ENCODE peak calls at places on chromosomes 4 and X, in nine cellular contexts. X is colonic mucosa, Z is spleen, V is neural progenitor cell, Y is tibial nerve, K is uterus, T is upper lobe of left lung, O is HCT116, R is GM23248. D is an unnamed sample.

GRCh38 chr4:124389591-124389990 is 322.9 kb downstream of the ANKRD50 start:
- DNase-seq in X (no peak), Z (no peak), V (no peak), Y (no peak), K (no peak), T (no peak), O (no peak), R (no peak), D (no peak)

GRCh38 chr4:184216436-184217004 is 1.2 kb downstream of the ENPP6 start:
- DNase-seq in X (no peak), Z (no peak), V (no peak), Y (no peak), K (no peak), T (no peak), O (no peak), R (no peak), D (no peak)

GRCh38 chrX:130120746-130121504 is 10.6 kb upstream of the ELF4 start:
- DNase-seq in X (peak), Z (peak), V (peak), Y (peak), K (peak), T (peak), O (no peak), R (peak), D (peak)

GRCh38 chrX:3960952-3961351 is 247.5 kb upstream of the PRKX start:
- DNase-seq in X (no peak), Z (no peak), V (no peak), Y (no peak), K (no peak), T (no peak), O (no peak), R (no peak), D (no peak)

GRCh38 chr4:7186081-7186480 is 6.3 kb upstream of the SORCS2 start:
- DNase-seq in X (no peak), Z (peak), V (peak), Y (peak), K (peak), T (no peak), O (no peak), R (peak), D (no peak)

GRCh38 chr4:164779080-164779479 is 25.1 kb downstream of the SMIM31 start:
- DNase-seq in X (no peak), Z (no peak), V (no peak), Y (no peak), K (no peak), T (no peak), O (no peak), R (peak), D (no peak)

GRCh38 chr4:111618908-111619307 is 526.3 kb upstream of the FAM241A start:
- DNase-seq in X (no peak), Z (no peak), V (no peak), Y (no peak), K (no peak), T (no peak), O (no peak), R (no peak), D (no peak)

GRCh38 chr4:1714303-1715001 is 2.3 kb upstream of the SLBP start:
- DNase-seq in X (no peak), Z (peak), V (no peak), Y (no peak), K (no peak), T (no peak), O (no peak), R (peak), D (no peak)

GRCh38 chr4:1856920-1857699 is 1.2 kb upstream of the LETM1 start:
- DNase-seq in X (peak), Z (no peak), V (peak), Y (no peak), K (peak), T (peak), O (no peak), R (peak), D (no peak)

GRCh38 chrX:9598344-9598743 is 133.5 kb downstream of the TBL1X start:
- DNase-seq in X (no peak), Z (no peak), V (no peak), Y (no peak), K (no peak), T (no peak), O (no peak), R (no peak), D (no peak)

GRCh38 chr4:182265881-182266280 is 22.7 kb downstream of the TENM3 start:
- DNase-seq in X (no peak), Z (no peak), V (no peak), Y (no peak), K (no peak), T (no peak), O (peak), R (no peak), D (no peak)

GRCh38 chr4:150986085-150986484 is 29.0 kb downstream of the LRBA start:
- DNase-seq in X (no peak), Z (no peak), V (no peak), Y (no peak), K (no peak), T (no peak), O (no peak), R (no peak), D (no peak)

GRCh38 chrX:67546496-67547423 is 2.9 kb downstream of the AR start:
- DNase-seq in X (no peak), Z (no peak), V (peak), Y (no peak), K (peak), T (no peak), O (no peak), R (peak), D (no peak)

GRCh38 chrX:67544281-67544680 is 460 bp downstream of the AR start:
- DNase-seq in X (no peak), Z (no peak), V (peak), Y (no peak), K (peak), T (no peak), O (no peak), R (peak), D (no peak)

GRCh38 chrX:67544871-67545771 is 1.3 kb downstream of the AR start:
- DNase-seq in X (no peak), Z (peak), V (peak), Y (no peak), K (peak), T (no peak), O (no peak), R (peak), D (no peak)

GRCh38 chrX:67543818-67544217 is at the start of gene AR:
- DNase-seq in X (peak), Z (peak), V (peak), Y (peak), K (peak), T (peak), O (no peak), R (peak), D (peak)

GRCh38 chrX:67545772-67546495 is 2.1 kb downstream of the AR start:
- DNase-seq in X (no peak), Z (peak), V (peak), Y (no peak), K (peak), T (peak), O (no peak), R (peak), D (peak)
- H3K27ac ChIP-seq in X (no peak), Z (peak), V (no peak), Y (no peak), K (peak), T (no peak), O (no peak), R (no peak), D (no peak)

DNA sequence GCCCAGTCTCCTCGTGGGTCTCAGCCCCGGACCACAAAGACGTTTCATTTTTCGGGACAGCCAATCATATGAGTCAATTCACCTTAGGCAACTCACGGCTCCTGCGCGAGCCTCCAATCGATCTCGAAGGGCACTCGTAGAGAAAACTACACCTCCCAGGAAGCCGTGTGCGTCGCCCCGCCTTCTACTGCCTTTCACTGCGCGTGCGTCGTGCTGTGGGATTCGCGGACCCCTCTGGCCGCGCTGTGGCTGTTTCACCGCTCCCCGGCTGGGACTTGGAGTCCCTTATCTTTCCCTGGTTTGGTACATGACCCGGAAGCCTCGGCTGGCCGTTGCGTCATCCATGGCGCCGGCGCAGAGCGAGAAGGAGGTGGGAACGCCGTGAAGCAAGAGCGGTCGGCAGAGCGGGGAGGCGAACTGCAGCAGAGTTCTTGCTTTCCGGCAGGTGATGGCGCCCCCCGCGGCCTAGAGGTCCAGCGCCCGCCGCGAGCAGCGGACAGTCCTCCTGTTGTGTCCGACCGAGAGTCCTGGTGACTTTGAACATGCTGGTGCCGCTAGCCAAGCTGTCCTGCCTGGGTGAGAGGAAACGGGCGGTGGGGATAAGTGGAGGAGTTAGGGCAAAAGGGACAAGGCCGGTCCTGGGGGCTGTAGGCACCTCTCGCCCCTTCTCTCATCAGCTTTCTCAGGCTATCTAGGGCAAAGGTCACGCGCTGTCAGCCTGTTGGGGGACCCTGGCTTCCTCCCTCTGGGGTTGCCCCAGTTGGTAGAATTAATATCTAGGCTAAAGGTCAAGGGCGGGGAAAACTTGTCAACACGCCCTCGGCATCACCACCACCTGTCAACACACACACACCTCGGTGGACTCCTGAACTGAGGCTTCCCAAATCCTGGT is at the start of gene ETFDH:
- DNase-seq in X (peak), Z (peak), V (peak), Y (peak), K (peak), T (peak), O (peak), R (peak), D (peak)
- H3K27ac ChIP-seq in X (peak), Z (peak), V (peak), Y (peak), K (peak), T (peak), O (peak), R (peak), D (peak)

GRCh38 chr4:105634402-105634801 is 74.1 kb downstream of the INTS12 start:
- DNase-seq in X (no peak), Z (no peak), V (no peak), Y (no peak), K (no peak), T (no peak), O (no peak), R (no peak), D (no peak)

GRCh38 chr4:105632599-105632998 is 75.9 kb downstream of the INTS12 start:
- DNase-seq in X (no peak), Z (no peak), V (peak), Y (no peak), K (no peak), T (no peak), O (no peak), R (no peak), D (no peak)

GRCh38 chr4:105633241-105633640 is 75.2 kb downstream of the INTS12 start:
- DNase-seq in X (no peak), Z (no peak), V (no peak), Y (no peak), K (no peak), T (no peak), O (no peak), R (no peak), D (no peak)

GRCh38 chr4:105641876-105642275 is 66.6 kb downstream of the INTS12 start:
- DNase-seq in X (no peak), Z (no peak), V (no peak), Y (no peak), K (no peak), T (no peak), O (no peak), R (no peak), D (no peak)

DNA sequence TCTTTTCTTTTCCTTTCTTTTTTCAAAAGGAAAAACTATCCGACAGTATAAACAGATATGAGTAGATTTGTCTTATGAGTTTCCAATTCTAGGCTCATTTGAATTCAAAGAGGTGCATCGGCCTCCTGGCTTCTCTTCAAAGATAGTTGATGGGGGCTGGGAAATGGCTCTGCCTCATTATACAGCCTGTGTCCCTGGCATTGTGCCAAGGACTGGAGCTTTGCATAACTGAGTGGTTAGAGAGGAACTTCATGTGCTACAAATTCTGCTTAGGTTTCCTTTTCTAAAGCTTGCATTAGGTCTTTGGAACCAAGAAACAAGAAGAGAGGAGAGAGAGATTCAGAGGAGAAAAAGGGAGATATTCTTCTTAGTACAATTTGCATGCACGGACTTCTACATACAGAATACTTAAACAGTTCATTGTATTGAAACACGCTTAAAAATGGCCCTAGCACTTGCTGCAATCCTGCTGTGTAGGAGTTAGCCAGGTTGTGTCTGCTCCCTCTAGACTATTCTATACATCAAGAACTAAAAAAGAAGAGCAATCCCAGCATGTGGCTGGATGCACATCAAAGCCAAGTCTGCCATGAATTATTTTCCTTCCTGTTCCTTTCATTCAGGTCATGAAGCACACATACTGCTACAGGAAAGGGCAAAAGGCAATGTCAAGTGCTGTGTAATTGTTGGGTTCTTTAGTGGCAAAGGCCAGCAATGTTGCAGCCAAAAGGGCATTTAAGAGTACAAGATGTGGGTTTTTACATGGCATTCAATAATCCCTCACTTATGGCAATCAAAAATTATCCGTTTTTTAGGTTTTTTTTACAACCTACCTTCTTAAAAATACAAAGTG is 70.9 kb downstream of the INTS12 start:
- DNase-seq in X (peak), Z (peak), V (peak), Y (peak), K (peak), T (peak), O (no peak), R (peak), D (peak)
- H3K27ac ChIP-seq in X (no peak), Z (peak), V (no peak), Y (no peak), K (no peak), T (peak), O (no peak), R (no peak), D (peak)

GRCh38 chr4:8307126-8307525 is 37.6 kb downstream of the HTRA3 start:
- DNase-seq in X (no peak), Z (peak), V (no peak), Y (no peak), K (peak), T (peak), O (no peak), R (no peak), D (no peak)
- H3K27ac ChIP-seq in X (no peak), Z (no peak), V (no peak), Y (no peak), K (peak), T (no peak), O (no peak), R (no peak), D (no peak)

GRCh38 chr4:89681671-89682070 is 155.3 kb downstream of the SNCA start:
- DNase-seq in X (no peak), Z (no peak), V (no peak), Y (no peak), K (no peak), T (no peak), O (no peak), R (no peak), D (no peak)
- H3K27ac ChIP-seq in X (no peak), Z (no peak), V (peak), Y (no peak), K (no peak), T (no peak), O (peak), R (no peak), D (no peak)

DNA sequence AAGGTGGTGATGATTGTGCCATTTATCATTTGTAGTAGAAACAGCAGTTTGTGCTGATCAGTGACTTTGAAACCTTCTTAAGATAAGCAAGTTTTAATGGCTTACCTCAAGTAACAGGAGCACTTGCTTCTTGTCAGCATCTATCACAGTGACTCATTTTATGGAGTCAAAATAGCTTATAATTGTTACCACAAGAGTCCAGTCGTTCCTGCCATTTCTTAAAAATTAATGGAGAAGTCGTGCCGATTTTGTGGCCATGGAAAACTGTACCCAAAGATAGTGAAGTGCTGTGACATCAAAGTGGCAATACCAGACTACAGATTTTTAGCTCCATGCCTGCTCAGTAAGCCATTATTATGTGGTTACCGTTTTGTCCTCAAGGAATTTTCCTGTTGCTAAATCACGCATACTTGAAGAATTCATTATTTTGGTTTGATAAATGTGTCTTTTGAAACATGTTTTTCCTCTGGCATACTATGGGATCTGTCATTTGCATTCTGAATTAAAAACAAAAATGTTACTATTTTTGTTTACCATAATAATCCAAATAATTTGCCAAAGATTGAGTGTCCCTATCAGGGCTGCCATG is 129.9 kb downstream of the CBR4 start:
- DNase-seq in X (no peak), Z (no peak), V (no peak), Y (no peak), K (no peak), T (no peak), O (no peak), R (peak), D (no peak)
- H3K27ac ChIP-seq in X (no peak), Z (no peak), V (no peak), Y (no peak), K (peak), T (no peak), O (no peak), R (no peak), D (no peak)

GRCh38 chr4:168572002-168572401 is 75.2 kb downstream of the PALLD start:
- DNase-seq in X (no peak), Z (no peak), V (no peak), Y (no peak), K (no peak), T (no peak), O (no peak), R (no peak), D (no peak)

GRCh38 chr4:168573870-168574269 is 77.0 kb downstream of the PALLD start:
- DNase-seq in X (no peak), Z (no peak), V (no peak), Y (no peak), K (no peak), T (no peak), O (no peak), R (no peak), D (no peak)

GRCh38 chr4:168569909-168570276 is 73.0 kb downstream of the PALLD start:
- DNase-seq in X (no peak), Z (no peak), V (no peak), Y (no peak), K (no peak), T (no peak), O (no peak), R (peak), D (no peak)

GRCh38 chr4:168566736-168567135 is 69.9 kb downstream of the PALLD start:
- DNase-seq in X (no peak), Z (no peak), V (no peak), Y (no peak), K (no peak), T (no peak), O (no peak), R (no peak), D (no peak)

GRCh38 chr4:168569066-168569908 is 72.4 kb downstream of the PALLD start:
- DNase-seq in X (peak), Z (no peak), V (no peak), Y (no peak), K (no peak), T (peak), O (peak), R (peak), D (no peak)
- H3K27ac ChIP-seq in X (peak), Z (no peak), V (no peak), Y (no peak), K (no peak), T (no peak), O (peak), R (peak), D (no peak)

GRCh38 chr4:145132521-145133098 is 34.5 kb downstream of the ABCE1 start:
- DNase-seq in X (no peak), Z (no peak), V (no peak), Y (no peak), K (no peak), T (no peak), O (no peak), R (peak), D (no peak)
- H3K27ac ChIP-seq in X (no peak), Z (no peak), V (no peak), Y (no peak), K (no peak), T (no peak), O (no peak), R (no peak), D (no peak)

DNA sequence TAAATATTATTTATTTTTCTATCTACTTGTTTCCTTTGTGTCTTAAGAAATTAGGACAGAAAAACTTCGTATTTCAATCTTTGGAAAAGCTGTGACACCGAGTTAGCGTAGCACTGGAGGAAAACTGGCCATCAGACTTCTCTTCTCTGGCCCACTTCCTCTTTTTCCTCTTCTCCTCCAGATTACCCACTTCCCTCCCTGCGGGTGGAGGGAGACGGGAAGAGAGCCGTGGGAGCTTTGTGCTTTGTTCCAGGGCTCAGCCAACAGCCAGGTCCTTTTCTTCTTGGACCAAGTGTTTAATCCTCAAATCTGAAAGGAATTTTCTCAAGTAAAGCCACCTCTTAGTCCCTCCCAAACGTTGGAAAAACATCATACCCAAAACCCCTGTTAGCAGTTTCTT is 29.7 kb downstream of the OFD1 start:
- DNase-seq in X (no peak), Z (no peak), V (peak), Y (no peak), K (no peak), T (no peak), O (no peak), R (no peak), D (no peak)
- H3K27ac ChIP-seq in X (no peak), Z (peak), V (peak), Y (peak), K (peak), T (peak), O (no peak), R (no peak), D (peak)

D was measured in substantia nigra.